ENCODE peak calls at places on chromosome 11, in four cellular contexts. One of them, this sample, is unnamed. For H3K4me1, the result is how much of the 10 kb centered on the place peaks cover.

GRCh38 chr11:123509737-123510578 is 79.9 kb downstream of the GRAMD1B start:
- DNase-seq in left ventricle myocardium inferior: no peak
- DNase-seq in aorta: no peak
- DNase-seq in GM23248: peak
- DNase-seq in this sample: peak

GRCh38 chr11:47130541-47130940 is 46.1 kb downstream of the ARFGAP2 start:
- DNase-seq in left ventricle myocardium inferior: no peak
- DNase-seq in GM23248: no peak
- DNase-seq in aorta: no peak
- DNase-seq in this sample: no peak

GRCh38 chr11:37907461-37908223 is 1309.6 kb upstream of the RAG2 start:
- DNase-seq in left ventricle myocardium inferior: no peak
- DNase-seq in GM23248: no peak
- DNase-seq in aorta: no peak
- DNase-seq in this sample: no peak

GRCh38 chr11:36131719-36132349 is 157.4 kb downstream of the COMMD9 start:
- DNase-seq in aorta: no peak
- DNase-seq in left ventricle myocardium inferior: peak
- DNase-seq in GM23248: peak
- DNase-seq in this sample: peak

GRCh38 chr11:1567052-1567720 is 4.9 kb downstream of the DUSP8 start:
- DNase-seq in left ventricle myocardium inferior: no peak
- DNase-seq in aorta: peak
- DNase-seq in GM23248: no peak
- DNase-seq in this sample: no peak

GRCh38 chr11:114832532-114833125 is 154.3 kb downstream of the NXPE2 start:
- DNase-seq in left ventricle myocardium inferior: no peak
- DNase-seq in GM23248: no peak
- DNase-seq in aorta: no peak
- DNase-seq in this sample: no peak

GRCh38 chr11:86955674-86956522 is 703 bp upstream of the FZD4 start:
- DNase-seq in left ventricle myocardium inferior: peak
- DNase-seq in GM23248: peak
- DNase-seq in aorta: peak
- DNase-seq in this sample: peak

GRCh38 chr11:92685049-92685448 is 284.4 kb upstream of the MTNR1B start:
- DNase-seq in GM23248: no peak
- DNase-seq in aorta: no peak
- DNase-seq in left ventricle myocardium inferior: no peak
- DNase-seq in this sample: no peak

GRCh38 chr11:29985248-29985647 is 31.6 kb downstream of the KCNA4 start:
- DNase-seq in aorta: no peak
- DNase-seq in GM23248: no peak
- DNase-seq in left ventricle myocardium inferior: no peak
- DNase-seq in this sample: no peak

GRCh38 chr11:78065239-78065638 is 1.6 kb downstream of the THRSP start:
- DNase-seq in GM23248: no peak
- DNase-seq in aorta: no peak
- DNase-seq in left ventricle myocardium inferior: no peak
- DNase-seq in this sample: no peak

GRCh38 chr11:117532568-117532967 is 204.9 kb downstream of the CEP164 start:
- DNase-seq in aorta: no peak
- DNase-seq in GM23248: no peak
- DNase-seq in left ventricle myocardium inferior: no peak
- DNase-seq in this sample: no peak

GRCh38 chr11:69864589-69864929 is 45.3 kb upstream of the FGF3 start:
- DNase-seq in aorta: no peak
- DNase-seq in GM23248: no peak
- DNase-seq in left ventricle myocardium inferior: no peak
- DNase-seq in this sample: no peak

GRCh38 chr11:118401880-118402590 is 629 bp downstream of the ATP5MG start:
- DNase-seq in left ventricle myocardium inferior: no peak
- DNase-seq in aorta: no peak
- DNase-seq in GM23248: peak
- DNase-seq in this sample: no peak

GRCh38 chr11:129639300-129639699 is 176.3 kb upstream of the TMEM45B start:
- DNase-seq in aorta: no peak
- DNase-seq in GM23248: peak
- DNase-seq in left ventricle myocardium inferior: no peak
- DNase-seq in this sample: no peak

GRCh38 chr11:47264119-47264915 is 5.6 kb upstream of the MADD start:
- DNase-seq in GM23248: no peak
- DNase-seq in aorta: peak
- DNase-seq in left ventricle myocardium inferior: no peak
- DNase-seq in this sample: no peak

GRCh38 chr11:20226936-20227335 is 66.7 kb upstream of the DBX1 start:
- DNase-seq in aorta: no peak
- DNase-seq in GM23248: peak
- DNase-seq in left ventricle myocardium inferior: no peak
- DNase-seq in this sample: no peak

GRCh38 chr11:102111787-102112653 is 1.8 kb downstream of the YAP1 start:
- DNase-seq in aorta: no peak
- DNase-seq in GM23248: peak
- DNase-seq in left ventricle myocardium inferior: no peak
- DNase-seq in this sample: no peak

GRCh38 chr11:102733232-102733875 is 8.6 kb upstream of the MMP8 start:
- DNase-seq in GM23248: peak
- DNase-seq in left ventricle myocardium inferior: peak
- DNase-seq in aorta: peak
- DNase-seq in this sample: peak

GRCh38 chr11:1084561-1085439 is 10.1 kb downstream of the MUC2 start:
- DNase-seq in left ventricle myocardium inferior: peak
- DNase-seq in aorta: peak
- DNase-seq in GM23248: no peak
- DNase-seq in this sample: no peak

GRCh38 chr11:61418136-61418535 is 11.6 kb downstream of the CPSF7 start:
- DNase-seq in GM23248: peak
- DNase-seq in aorta: no peak
- DNase-seq in left ventricle myocardium inferior: no peak
- DNase-seq in this sample: no peak

GRCh38 chr11:111557425-111558111 is 17.0 kb downstream of the LAYN start:
- DNase-seq in left ventricle myocardium inferior: no peak
- DNase-seq in GM23248: peak
- DNase-seq in aorta: no peak
- DNase-seq in this sample: no peak

GRCh38 chr11:17386331-17387084 is 2.0 kb downstream of the KCNJ11 start:
- DNase-seq in aorta: peak
- DNase-seq in left ventricle myocardium inferior: peak
- DNase-seq in GM23248: peak
- DNase-seq in this sample: peak

GRCh38 chr11:128908391-128909246 is 17.5 kb downstream of the KCNJ5 start:
- DNase-seq in aorta: peak
- DNase-seq in left ventricle myocardium inferior: peak
- DNase-seq in GM23248: peak
- DNase-seq in this sample: no peak

GRCh38 chr11:94747136-94748110 is 20.7 kb upstream of the AMOTL1 start:
- DNase-seq in GM23248: peak
- DNase-seq in left ventricle myocardium inferior: no peak
- DNase-seq in aorta: no peak
- DNase-seq in this sample: no peak

GRCh38 chr11:43925932-43926505 is 16.4 kb upstream of the C11orf96 start:
- DNase-seq in left ventricle myocardium inferior: no peak
- DNase-seq in aorta: no peak
- DNase-seq in GM23248: no peak
- DNase-seq in this sample: peak

GRCh38 chr11:68959465-68960298 is 21.1 kb downstream of the MRGPRD start:
- DNase-seq in aorta: peak
- DNase-seq in left ventricle myocardium inferior: no peak
- DNase-seq in GM23248: no peak
- DNase-seq in this sample: no peak

GRCh38 chr11:18958221-18958910 is 19.2 kb upstream of the MRGPRX1 start:
- DNase-seq in aorta: no peak
- DNase-seq in GM23248: no peak
- DNase-seq in left ventricle myocardium inferior: no peak
- DNase-seq in this sample: no peak

GRCh38 chr11:128133501-128133900 is 453.9 kb downstream of the ETS1 start:
- DNase-seq in aorta: peak
- DNase-seq in left ventricle myocardium inferior: no peak
- DNase-seq in GM23248: no peak
- DNase-seq in this sample: no peak

GRCh38 chr11:58742981-58743880 is 11.5 kb upstream of the GLYAT start:
- DNase-seq in GM23248: no peak
- DNase-seq in aorta: no peak
- DNase-seq in left ventricle myocardium inferior: no peak
- DNase-seq in this sample: no peak

GRCh38 chr11:66559141-66559861 is 9.1 kb downstream of the CTSF start:
- DNase-seq in aorta: no peak
- DNase-seq in GM23248: peak
- DNase-seq in left ventricle myocardium inferior: peak
- DNase-seq in this sample: no peak

GRCh38 chr11:61976813-61977475 is 9.5 kb upstream of the FTH1 start:
- DNase-seq in left ventricle myocardium inferior: no peak
- DNase-seq in aorta: peak
- DNase-seq in GM23248: no peak
- DNase-seq in this sample: no peak

GRCh38 chr11:65599955-65600246 is 4.3 kb upstream of the KCNK7 start:
- DNase-seq in GM23248: no peak
- DNase-seq in left ventricle myocardium inferior: no peak
- DNase-seq in aorta: no peak
- DNase-seq in this sample: no peak

GRCh38 chr11:47183969-47184368 is 2.3 kb downstream of the PACSIN3 start:
- DNase-seq in left ventricle myocardium inferior: peak
- DNase-seq in aorta: no peak
- DNase-seq in GM23248: no peak
- DNase-seq in this sample: no peak

GRCh38 chr11:1968454-1968995 is 21.4 kb downstream of the MRPL23 start:
- DNase-seq in GM23248: no peak
- DNase-seq in left ventricle myocardium inferior: no peak
- DNase-seq in aorta: no peak
- DNase-seq in this sample: no peak

GRCh38 chr11:45948341-45948740 is 25.9 kb downstream of the LARGE2 start:
- DNase-seq in GM23248: no peak
- DNase-seq in left ventricle myocardium inferior: no peak
- DNase-seq in aorta: no peak
- DNase-seq in this sample: no peak

GRCh38 chr11:93291889-93292288 is 38.7 kb upstream of the DEUP1 start:
- DNase-seq in GM23248: no peak
- DNase-seq in left ventricle myocardium inferior: no peak
- DNase-seq in aorta: no peak
- DNase-seq in this sample: no peak

GRCh38 chr11:46352063-46352841 is 5.0 kb downstream of the DGKZ start:
- DNase-seq in GM23248: peak
- DNase-seq in aorta: peak
- DNase-seq in left ventricle myocardium inferior: no peak
- DNase-seq in this sample: peak

GRCh38 chr11:119029340-119030028 is 1.2 kb downstream of the SLC37A4 start:
- DNase-seq in left ventricle myocardium inferior: no peak
- DNase-seq in aorta: peak
- DNase-seq in GM23248: no peak
- DNase-seq in this sample: no peak

GRCh38 chr11:95065336-95065735 is 1.4 kb upstream of the SRSF8 start:
- DNase-seq in GM23248: no peak
- DNase-seq in aorta: no peak
- DNase-seq in left ventricle myocardium inferior: no peak
- DNase-seq in this sample: no peak

GRCh38 chr11:64094463-64095223 is 58.9 kb downstream of the FLRT1 start:
- DNase-seq in GM23248: peak
- DNase-seq in left ventricle myocardium inferior: no peak
- DNase-seq in aorta: no peak
- DNase-seq in this sample: no peak
- H3K4me1 ChIP-seq in GM23248: under half
- H3K4me1 ChIP-seq in left ventricle myocardium inferior: under half
- H3K4me1 ChIP-seq in aorta: under half
- H3K4me1 ChIP-seq in this sample: under half

GRCh38 chr11:85930879-85931366 is 75.7 kb downstream of the CCDC83 start:
- DNase-seq in aorta: no peak
- DNase-seq in GM23248: no peak
- DNase-seq in left ventricle myocardium inferior: no peak
- DNase-seq in this sample: no peak
- H3K4me1 ChIP-seq in aorta: under half
- H3K4me1 ChIP-seq in GM23248: under half
- H3K4me1 ChIP-seq in left ventricle myocardium inferior: under half
- H3K4me1 ChIP-seq in this sample: under half

GRCh38 chr11:75421035-75421602 is 11.9 kb downstream of the KLHL35 start:
- DNase-seq in aorta: no peak
- DNase-seq in left ventricle myocardium inferior: no peak
- DNase-seq in GM23248: no peak
- DNase-seq in this sample: no peak
- H3K4me1 ChIP-seq in aorta: under half
- H3K4me1 ChIP-seq in left ventricle myocardium inferior: under half
- H3K4me1 ChIP-seq in GM23248: under half
- H3K4me1 ChIP-seq in this sample: under half

DNA sequence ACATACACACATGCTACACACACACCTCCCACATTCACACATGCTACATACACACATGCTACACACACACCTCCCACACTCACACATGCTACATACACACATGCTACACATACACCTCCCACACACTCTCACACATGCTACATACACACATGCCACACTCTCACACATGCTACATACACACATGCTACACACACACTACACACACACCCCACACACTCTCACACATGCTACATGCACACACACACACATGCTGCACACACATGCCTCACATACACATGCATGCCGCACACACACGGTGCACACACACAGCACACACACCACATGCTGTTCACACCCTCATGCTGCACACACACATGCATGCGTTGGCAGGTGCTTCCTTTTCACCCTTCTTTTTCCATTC is 495.4 kb downstream of the NTM start:
- DNase-seq in GM23248: no peak
- DNase-seq in left ventricle myocardium inferior: no peak
- DNase-seq in aorta: no peak
- DNase-seq in this sample: no peak
- H3K4me1 ChIP-seq in GM23248: under half
- H3K4me1 ChIP-seq in left ventricle myocardium inferior: under half
- H3K4me1 ChIP-seq in aorta: under half
- H3K4me1 ChIP-seq in this sample: under half

GRCh38 chr11:10450451-10451398 is 4.3 kb upstream of the AMPD3 start:
- DNase-seq in GM23248: peak
- DNase-seq in left ventricle myocardium inferior: peak
- DNase-seq in aorta: peak
- DNase-seq in this sample: no peak

GRCh38 chr11:10454506-10454901 is 560 bp upstream of the AMPD3 start:
- DNase-seq in GM23248: no peak
- DNase-seq in aorta: no peak
- DNase-seq in left ventricle myocardium inferior: no peak
- DNase-seq in this sample: no peak

GRCh38 chr11:10451399-10452116 is 3.5 kb upstream of the AMPD3 start:
- DNase-seq in left ventricle myocardium inferior: no peak
- DNase-seq in aorta: no peak
- DNase-seq in GM23248: no peak
- DNase-seq in this sample: no peak

GRCh38 chr11:10453261-10453660 is 1.8 kb upstream of the AMPD3 start:
- DNase-seq in aorta: no peak
- DNase-seq in GM23248: no peak
- DNase-seq in left ventricle myocardium inferior: no peak
- DNase-seq in this sample: no peak

GRCh38 chr11:10452211-10452767 is 2.8 kb upstream of the AMPD3 start:
- DNase-seq in aorta: no peak
- DNase-seq in GM23248: peak
- DNase-seq in left ventricle myocardium inferior: no peak
- DNase-seq in this sample: no peak
- H3K4me1 ChIP-seq in aorta: under half
- H3K4me1 ChIP-seq in GM23248: under half
- H3K4me1 ChIP-seq in left ventricle myocardium inferior: under half
- H3K4me1 ChIP-seq in this sample: under half